ENCODE peak calls at places on chromosomes 13 and 19, in nine cellular contexts. One of them, this sample, is unnamed.
A peak's percentile ranks its signal among the peaks of the same experiment; 100 is the strongest.

GRCh38 chr19:40607311-40607871 is 6.2 kb downstream of the LTBP4 start:
- DNase-seq in heart left ventricle: no peak
- DNase-seq in HAP-1: no peak
- DNase-seq in bronchial epithelial cell: no peak
- DNase-seq in naive thymus-derived CD4-positive, alpha-beta T cell: no peak
- DNase-seq in tibial artery: peak; percentile 69
- DNase-seq in DND-41: no peak
- DNase-seq in CD8-positive, alpha-beta T cell: no peak
- DNase-seq in GM06990: no peak
- DNase-seq in this sample: no peak

GRCh38 chr19:23410155-23410554 is 14.9 kb upstream of the ZNF91 start:
- DNase-seq in DND-41: no peak
- DNase-seq in CD8-positive, alpha-beta T cell: no peak
- DNase-seq in heart left ventricle: no peak
- DNase-seq in GM06990: no peak
- DNase-seq in bronchial epithelial cell: no peak
- DNase-seq in HAP-1: no peak
- DNase-seq in tibial artery: no peak
- DNase-seq in naive thymus-derived CD4-positive, alpha-beta T cell: no peak
- DNase-seq in this sample: no peak

GRCh38 chr19:28420731-28421550 is 792.0 kb downstream of the UQCRFS1 start:
- DNase-seq in heart left ventricle: no peak
- DNase-seq in GM06990: no peak
- DNase-seq in HAP-1: no peak
- DNase-seq in bronchial epithelial cell: no peak
- DNase-seq in naive thymus-derived CD4-positive, alpha-beta T cell: no peak
- DNase-seq in CD8-positive, alpha-beta T cell: no peak
- DNase-seq in tibial artery: no peak
- DNase-seq in DND-41: peak; percentile 60
- DNase-seq in this sample: no peak

GRCh38 chr13:98443329-98443728 is 133.6 kb downstream of the STK24 start:
- DNase-seq in CD8-positive, alpha-beta T cell: no peak
- DNase-seq in bronchial epithelial cell: peak; percentile 82
- DNase-seq in HAP-1: no peak
- DNase-seq in GM06990: no peak
- DNase-seq in DND-41: no peak
- DNase-seq in naive thymus-derived CD4-positive, alpha-beta T cell: no peak
- DNase-seq in tibial artery: no peak
- DNase-seq in heart left ventricle: no peak
- DNase-seq in this sample: peak; percentile 78

GRCh38 chr13:48590141-48590863 is 57.4 kb upstream of the RCBTB2 start:
- DNase-seq in DND-41: no peak
- DNase-seq in tibial artery: no peak
- DNase-seq in CD8-positive, alpha-beta T cell: no peak
- DNase-seq in GM06990: no peak
- DNase-seq in bronchial epithelial cell: no peak
- DNase-seq in HAP-1: no peak
- DNase-seq in heart left ventricle: no peak
- DNase-seq in naive thymus-derived CD4-positive, alpha-beta T cell: no peak
- DNase-seq in this sample: no peak

GRCh38 chr19:31139871-31140505 is 209.2 kb downstream of the TSHZ3 start:
- DNase-seq in heart left ventricle: no peak
- DNase-seq in tibial artery: no peak
- DNase-seq in GM06990: no peak
- DNase-seq in CD8-positive, alpha-beta T cell: no peak
- DNase-seq in DND-41: no peak
- DNase-seq in HAP-1: no peak
- DNase-seq in bronchial epithelial cell: peak; percentile 79
- DNase-seq in naive thymus-derived CD4-positive, alpha-beta T cell: no peak
- DNase-seq in this sample: peak; percentile 85

GRCh38 chr19:8206147-8207087 is 2.8 kb upstream of the CERS4 start:
- DNase-seq in naive thymus-derived CD4-positive, alpha-beta T cell: no peak
- DNase-seq in GM06990: no peak
- DNase-seq in bronchial epithelial cell: no peak
- DNase-seq in HAP-1: no peak
- DNase-seq in CD8-positive, alpha-beta T cell: no peak
- DNase-seq in tibial artery: no peak
- DNase-seq in DND-41: no peak
- DNase-seq in heart left ventricle: no peak
- DNase-seq in this sample: no peak

GRCh38 chr13:37360556-37360955 is 238.0 kb downstream of the POSTN start:
- DNase-seq in tibial artery: no peak
- DNase-seq in naive thymus-derived CD4-positive, alpha-beta T cell: no peak
- DNase-seq in DND-41: no peak
- DNase-seq in GM06990: no peak
- DNase-seq in HAP-1: no peak
- DNase-seq in bronchial epithelial cell: peak; percentile 29
- DNase-seq in CD8-positive, alpha-beta T cell: no peak
- DNase-seq in heart left ventricle: no peak
- DNase-seq in this sample: no peak

GRCh38 chr19:44643605-44644390 is at the start of gene PVR:
- DNase-seq in heart left ventricle: peak; percentile 89
- DNase-seq in naive thymus-derived CD4-positive, alpha-beta T cell: no peak
- DNase-seq in tibial artery: peak; percentile 83
- DNase-seq in GM06990: peak; percentile 41
- DNase-seq in CD8-positive, alpha-beta T cell: no peak
- DNase-seq in HAP-1: peak; percentile 77
- DNase-seq in bronchial epithelial cell: peak; percentile 61
- DNase-seq in DND-41: no peak
- DNase-seq in this sample: peak; percentile 61

GRCh38 chr13:101655435-101655834 is 203.0 kb downstream of the ITGBL1 start:
- DNase-seq in HAP-1: no peak
- DNase-seq in tibial artery: no peak
- DNase-seq in naive thymus-derived CD4-positive, alpha-beta T cell: no peak
- DNase-seq in heart left ventricle: no peak
- DNase-seq in bronchial epithelial cell: no peak
- DNase-seq in GM06990: no peak
- DNase-seq in DND-41: no peak
- DNase-seq in CD8-positive, alpha-beta T cell: no peak
- DNase-seq in this sample: no peak

DNA sequence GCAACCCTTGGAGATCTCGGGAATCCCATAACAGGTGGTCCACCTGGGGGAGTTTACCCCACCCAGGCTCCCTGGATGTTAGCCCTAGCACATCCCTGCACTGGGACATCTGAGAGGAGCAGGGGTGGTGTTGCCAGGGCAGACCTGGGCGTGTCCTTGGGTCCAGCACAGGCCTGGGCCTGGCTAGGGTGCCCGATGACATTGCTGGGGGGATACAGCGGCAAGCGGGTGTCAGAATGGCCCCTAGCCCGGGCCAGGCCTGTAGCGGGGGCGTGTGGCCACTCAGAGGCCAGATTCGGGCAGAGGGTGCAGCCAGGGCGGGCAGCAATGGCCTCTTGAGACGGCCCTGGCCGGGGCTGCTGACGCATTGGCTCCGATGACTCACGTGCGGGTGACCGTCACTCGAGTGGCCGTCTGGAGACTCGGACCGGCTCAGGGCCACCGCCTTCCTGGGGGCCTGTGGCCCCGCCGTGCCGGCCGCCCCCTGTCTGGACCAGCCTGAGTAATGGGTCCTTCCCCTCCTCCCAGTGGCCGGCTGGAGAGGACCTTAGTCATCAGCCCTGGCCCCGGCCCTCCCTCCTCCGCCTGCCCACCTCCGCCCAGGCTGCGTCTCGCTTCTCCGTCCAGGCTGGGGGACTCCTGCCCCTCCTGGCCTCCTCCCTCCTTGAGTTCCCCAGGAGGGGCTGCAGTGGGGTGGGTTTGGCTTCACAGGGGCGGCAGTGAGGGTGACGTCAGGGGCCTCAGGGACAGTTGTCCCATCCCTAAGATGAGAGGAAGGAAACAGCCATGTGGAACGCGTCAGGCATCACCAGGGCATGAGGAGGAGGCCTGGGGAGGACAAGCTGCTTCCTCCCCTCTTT is 23.2 kb upstream of the CRTC1 start:
- DNase-seq in naive thymus-derived CD4-positive, alpha-beta T cell: no peak
- DNase-seq in HAP-1: no peak
- DNase-seq in heart left ventricle: peak; percentile 88
- DNase-seq in bronchial epithelial cell: no peak
- DNase-seq in DND-41: no peak
- DNase-seq in GM06990: no peak
- DNase-seq in tibial artery: peak; percentile 98
- DNase-seq in CD8-positive, alpha-beta T cell: no peak
- DNase-seq in this sample: peak; percentile 78
- H3K4me3 ChIP-seq in naive thymus-derived CD4-positive, alpha-beta T cell: no peak overlapping the region
- H3K4me3 ChIP-seq in HAP-1: no peak overlapping the region
- H3K4me3 ChIP-seq in heart left ventricle: no peak overlapping the region
- H3K4me3 ChIP-seq in bronchial epithelial cell: no peak overlapping the region
- H3K4me3 ChIP-seq in DND-41: no peak overlapping the region
- H3K4me3 ChIP-seq in GM06990: no peak overlapping the region
- H3K4me3 ChIP-seq in tibial artery: peak overlapping the region; percentile 39
- H3K4me3 ChIP-seq in CD8-positive, alpha-beta T cell: no peak overlapping the region
- H3K4me3 ChIP-seq in this sample: no peak overlapping the region

GRCh38 chr13:36072536-36072935 is 58.6 kb downstream of the DCLK1 start:
- DNase-seq in tibial artery: no peak
- DNase-seq in HAP-1: no peak
- DNase-seq in CD8-positive, alpha-beta T cell: no peak
- DNase-seq in bronchial epithelial cell: no peak
- DNase-seq in heart left ventricle: no peak
- DNase-seq in DND-41: no peak
- DNase-seq in GM06990: no peak
- DNase-seq in naive thymus-derived CD4-positive, alpha-beta T cell: no peak
- DNase-seq in this sample: no peak
- H3K27me3 ChIP-seq in tibial artery: no peaks in the 10 kb centered on the region
- H3K27me3 ChIP-seq in HAP-1: no peaks in the 10 kb centered on the region
- H3K27me3 ChIP-seq in CD8-positive, alpha-beta T cell: no peaks in the 10 kb centered on the region
- H3K27me3 ChIP-seq in bronchial epithelial cell: no peaks in the 10 kb centered on the region
- H3K27me3 ChIP-seq in heart left ventricle: no peaks in the 10 kb centered on the region
- H3K27me3 ChIP-seq in DND-41: no peaks in the 10 kb centered on the region
- H3K27me3 ChIP-seq in GM06990: no peaks in the 10 kb centered on the region
- H3K27me3 ChIP-seq in naive thymus-derived CD4-positive, alpha-beta T cell: no peaks in the 10 kb centered on the region
- H3K27me3 ChIP-seq in this sample: no peaks in the 10 kb centered on the region

GRCh38 chr19:37309834-37310575 is 60.9 kb upstream of the ZNF527 start:
- DNase-seq in heart left ventricle: no peak
- DNase-seq in DND-41: peak; percentile 46
- DNase-seq in tibial artery: no peak
- DNase-seq in CD8-positive, alpha-beta T cell: no peak
- DNase-seq in GM06990: no peak
- DNase-seq in naive thymus-derived CD4-positive, alpha-beta T cell: no peak
- DNase-seq in HAP-1: no peak
- DNase-seq in bronchial epithelial cell: no peak
- DNase-seq in this sample: no peak

GRCh38 chr19:37303591-37304171 is 67.2 kb upstream of the ZNF527 start:
- DNase-seq in bronchial epithelial cell: no peak
- DNase-seq in heart left ventricle: no peak
- DNase-seq in CD8-positive, alpha-beta T cell: no peak
- DNase-seq in DND-41: no peak
- DNase-seq in tibial artery: no peak
- DNase-seq in naive thymus-derived CD4-positive, alpha-beta T cell: no peak
- DNase-seq in HAP-1: no peak
- DNase-seq in GM06990: no peak
- DNase-seq in this sample: no peak

GRCh38 chr19:37306383-37306963 is 64.4 kb upstream of the ZNF527 start:
- DNase-seq in tibial artery: no peak
- DNase-seq in bronchial epithelial cell: no peak
- DNase-seq in naive thymus-derived CD4-positive, alpha-beta T cell: no peak
- DNase-seq in DND-41: no peak
- DNase-seq in HAP-1: no peak
- DNase-seq in CD8-positive, alpha-beta T cell: no peak
- DNase-seq in heart left ventricle: no peak
- DNase-seq in GM06990: no peak
- DNase-seq in this sample: no peak

GRCh38 chr19:37304884-37305255 is 66.0 kb upstream of the ZNF527 start:
- DNase-seq in tibial artery: no peak
- DNase-seq in heart left ventricle: no peak
- DNase-seq in HAP-1: no peak
- DNase-seq in GM06990: no peak
- DNase-seq in DND-41: no peak
- DNase-seq in CD8-positive, alpha-beta T cell: no peak
- DNase-seq in bronchial epithelial cell: no peak
- DNase-seq in naive thymus-derived CD4-positive, alpha-beta T cell: no peak
- DNase-seq in this sample: no peak

GRCh38 chr19:37304190-37304883 is 66.6 kb upstream of the ZNF527 start:
- DNase-seq in DND-41: no peak
- DNase-seq in naive thymus-derived CD4-positive, alpha-beta T cell: no peak
- DNase-seq in HAP-1: no peak
- DNase-seq in GM06990: no peak
- DNase-seq in CD8-positive, alpha-beta T cell: no peak
- DNase-seq in heart left ventricle: peak; percentile 83
- DNase-seq in bronchial epithelial cell: no peak
- DNase-seq in tibial artery: no peak
- DNase-seq in this sample: no peak
- H3K4me3 ChIP-seq in DND-41: no peak overlapping the region
- H3K4me3 ChIP-seq in naive thymus-derived CD4-positive, alpha-beta T cell: no peak overlapping the region
- H3K4me3 ChIP-seq in HAP-1: no peak overlapping the region
- H3K4me3 ChIP-seq in GM06990: no peak overlapping the region
- H3K4me3 ChIP-seq in CD8-positive, alpha-beta T cell: no peak overlapping the region
- H3K4me3 ChIP-seq in heart left ventricle: peak overlapping the region; percentile 52
- H3K4me3 ChIP-seq in bronchial epithelial cell: no peak overlapping the region
- H3K4me3 ChIP-seq in tibial artery: peak overlapping the region; percentile 43
- H3K4me3 ChIP-seq in this sample: peak overlapping the region; percentile 34

GRCh38 chr19:3269972-3270667 is 45.7 kb downstream of the CELF5 start:
- DNase-seq in DND-41: no peak
- DNase-seq in bronchial epithelial cell: no peak
- DNase-seq in tibial artery: no peak
- DNase-seq in GM06990: no peak
- DNase-seq in HAP-1: no peak
- DNase-seq in naive thymus-derived CD4-positive, alpha-beta T cell: no peak
- DNase-seq in heart left ventricle: no peak
- DNase-seq in CD8-positive, alpha-beta T cell: no peak
- DNase-seq in this sample: no peak

GRCh38 chr19:3272532-3272931 is 48.1 kb downstream of the CELF5 start:
- DNase-seq in tibial artery: no peak
- DNase-seq in GM06990: no peak
- DNase-seq in CD8-positive, alpha-beta T cell: no peak
- DNase-seq in naive thymus-derived CD4-positive, alpha-beta T cell: no peak
- DNase-seq in DND-41: no peak
- DNase-seq in HAP-1: no peak
- DNase-seq in bronchial epithelial cell: no peak
- DNase-seq in heart left ventricle: no peak
- DNase-seq in this sample: no peak

GRCh38 chr19:3268763-3269162 is 44.3 kb downstream of the CELF5 start:
- DNase-seq in bronchial epithelial cell: no peak
- DNase-seq in heart left ventricle: no peak
- DNase-seq in naive thymus-derived CD4-positive, alpha-beta T cell: no peak
- DNase-seq in CD8-positive, alpha-beta T cell: no peak
- DNase-seq in HAP-1: no peak
- DNase-seq in tibial artery: no peak
- DNase-seq in GM06990: no peak
- DNase-seq in DND-41: no peak
- DNase-seq in this sample: no peak

GRCh38 chr19:3272952-3273351 is 48.5 kb downstream of the CELF5 start:
- DNase-seq in tibial artery: no peak
- DNase-seq in DND-41: no peak
- DNase-seq in naive thymus-derived CD4-positive, alpha-beta T cell: no peak
- DNase-seq in bronchial epithelial cell: no peak
- DNase-seq in GM06990: no peak
- DNase-seq in HAP-1: no peak
- DNase-seq in CD8-positive, alpha-beta T cell: no peak
- DNase-seq in heart left ventricle: no peak
- DNase-seq in this sample: no peak

DNA sequence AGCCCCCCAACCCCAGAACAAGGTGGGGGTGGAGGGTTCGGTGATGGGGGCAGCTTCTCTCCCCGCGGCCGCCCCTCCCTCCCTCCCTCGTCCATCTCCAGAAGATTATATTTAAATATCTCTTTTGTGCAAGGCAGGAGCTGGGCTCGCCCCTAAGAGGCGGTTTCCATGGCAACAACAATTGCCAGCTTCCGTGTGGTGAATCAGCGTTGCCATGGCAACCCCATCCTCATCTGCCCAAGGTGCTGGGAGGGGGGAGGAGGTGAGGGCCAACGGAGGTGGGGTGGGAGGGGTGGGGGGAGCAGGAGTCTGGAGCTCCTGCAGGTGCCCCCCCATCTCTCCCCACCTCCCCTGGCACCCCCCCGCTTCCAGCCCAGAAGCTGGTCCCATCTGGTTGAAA is 46.4 kb downstream of the CELF5 start:
- DNase-seq in heart left ventricle: no peak
- DNase-seq in tibial artery: no peak
- DNase-seq in HAP-1: peak; percentile 28
- DNase-seq in DND-41: peak; percentile 58
- DNase-seq in GM06990: no peak
- DNase-seq in bronchial epithelial cell: peak; percentile 15
- DNase-seq in naive thymus-derived CD4-positive, alpha-beta T cell: peak; percentile 63
- DNase-seq in CD8-positive, alpha-beta T cell: no peak
- DNase-seq in this sample: peak; percentile 11
- H3K27me3 ChIP-seq in heart left ventricle: peaks cover 8% of the 10 kb centered on the region
- H3K27me3 ChIP-seq in tibial artery: peaks cover 91% of the 10 kb centered on the region
- H3K27me3 ChIP-seq in HAP-1: peaks cover 16% of the 10 kb centered on the region
- H3K27me3 ChIP-seq in DND-41: no peaks in the 10 kb centered on the region
- H3K27me3 ChIP-seq in GM06990: peaks cover 3% of the 10 kb centered on the region
- H3K27me3 ChIP-seq in bronchial epithelial cell: peaks cover 11% of the 10 kb centered on the region
- H3K27me3 ChIP-seq in naive thymus-derived CD4-positive, alpha-beta T cell: peaks cover 6% of the 10 kb centered on the region
- H3K27me3 ChIP-seq in CD8-positive, alpha-beta T cell: peaks cover 5% of the 10 kb centered on the region
- H3K27me3 ChIP-seq in this sample: peaks cover 24% of the 10 kb centered on the region

This sample was measured in brain microvascular endothelial cell.